ENCODE peak calls at places on chromosomes 12 and 14, in five cellular contexts. R, H, W, C and K are unnamed samples.

GRCh38 chr14:26730929-26731618 is 133.2 kb upstream of the NOVA1 start:
- DNase-seq in W (peak), R (peak), C (no peak), H (no peak), K (peak)

GRCh38 chr14:61281911-61282310 is 773 bp upstream of the TMEM30B start:
- DNase-seq in H (no peak), W (no peak), C (no peak), R (no peak), K (no peak)

GRCh38 chr14:65791551-65791981 is 379.0 kb downstream of the FUT8 start:
- DNase-seq in W (peak), H (peak), R (no peak), C (no peak), K (peak)

GRCh38 chr12:104501115-104501514 is 44.4 kb downstream of the CHST11 start:
- DNase-seq in W (no peak), H (no peak), C (no peak), R (no peak), K (no peak)

GRCh38 chr12:94545937-94546771 is 86.5 kb upstream of the CEP83 start:
- DNase-seq in W (peak), R (peak), H (peak), C (peak), K (peak)

GRCh38 chr14:24368215-24368561 is 204 bp downstream of the NFATC4 start:
- DNase-seq in W (no peak), C (no peak), R (no peak), H (no peak), K (no peak)

GRCh38 chr14:102900631-102901571 is 21.6 kb upstream of the AMN start:
- DNase-seq in R (no peak), H (no peak), W (peak), C (no peak), K (peak)

GRCh38 chr14:60867503-60868172 is 113.2 kb downstream of the TRMT5 start:
- DNase-seq in C (no peak), W (no peak), R (no peak), H (no peak), K (no peak)

GRCh38 chr14:105748204-105748578 is 221.8 kb downstream of the TMEM121 start:
- DNase-seq in W (no peak), R (no peak), H (no peak), C (no peak), K (no peak)

GRCh38 chr12:94954029-94954685 is 49.3 kb downstream of the NDUFA12 start:
- DNase-seq in R (no peak), H (no peak), C (no peak), W (no peak), K (peak)

GRCh38 chr14:44029933-44030332 is 477.1 kb downstream of the FSCB start:
- DNase-seq in W (no peak), R (no peak), C (no peak), H (no peak), K (no peak)

GRCh38 chr14:53144244-53144643 is 8.9 kb downstream of the DDHD1 start:
- DNase-seq in C (no peak), R (no peak), W (no peak), H (peak), K (no peak)

GRCh38 chr12:26833692-26834168 is 736 bp upstream of the ITPR2 start:
- DNase-seq in R (peak), C (no peak), H (no peak), W (peak), K (peak)

GRCh38 chr14:96027356-96028335 is 11.5 kb upstream of the C14orf132 start:
- DNase-seq in C (no peak), W (no peak), R (no peak), H (no peak), K (no peak)

GRCh38 chr12:93957870-93958269 is 190.5 kb upstream of the PLXNC1 start:
- DNase-seq in H (no peak), C (no peak), W (no peak), R (no peak), K (no peak)

GRCh38 chr12:38921025-38921677 is 15.8 kb upstream of the CPNE8 start:
- DNase-seq in W (peak), R (peak), C (peak), H (no peak), K (peak)

GRCh38 chr12:2722806-2723205 is 72.0 kb upstream of the FKBP4 start:
- DNase-seq in W (no peak), C (no peak), H (no peak), R (no peak), K (no peak)

GRCh38 chr12:109730306-109731145 is 16.9 kb downstream of the FAM222A start:
- DNase-seq in R (no peak), C (no peak), W (peak), H (no peak), K (no peak)

GRCh38 chr12:25014961-25015360 is 66.1 kb upstream of the BCAT1 start:
- DNase-seq in H (no peak), R (no peak), W (no peak), C (no peak), K (no peak)

GRCh38 chr12:10191865-10192264 is 13.0 kb downstream of the TMEM52B start:
- DNase-seq in H (no peak), W (no peak), R (no peak), C (no peak), K (no peak)

GRCh38 chr14:89332031-89332430 is 85.0 kb downstream of the FOXN3 start:
- DNase-seq in R (no peak), W (no peak), H (no peak), C (no peak), K (no peak)

GRCh38 chr14:41062826-41063225 is 543.9 kb upstream of the LRFN5 start:
- DNase-seq in C (no peak), R (no peak), W (no peak), H (no peak), K (no peak)

GRCh38 chr12:104763163-104763805 is 194.8 kb downstream of the SLC41A2 start:
- DNase-seq in R (no peak), C (no peak), H (no peak), W (no peak), K (peak)

GRCh38 chr14:88040141-88040540 is 35.2 kb downstream of the GPR65 start:
- DNase-seq in R (no peak), W (no peak), H (no peak), C (no peak), K (no peak)

GRCh38 chr14:103281496-103282231 is 52.4 kb upstream of the EIF5 start:
- DNase-seq in C (peak), H (no peak), W (peak), R (peak), K (peak)

GRCh38 chr12:3964404-3964803 is 91.2 kb upstream of the PARP11 start:
- DNase-seq in W (peak), H (no peak), R (peak), C (peak), K (peak)

GRCh38 chr12:79424109-79424721 is 266.5 kb downstream of the PAWR start:
- DNase-seq in R (no peak), W (peak), C (peak), H (no peak), K (no peak)

GRCh38 chr12:50981319-50982239 is 29.2 kb downstream of the HIGD1C start:
- DNase-seq in W (no peak), R (no peak), H (no peak), C (peak), K (peak)

GRCh38 chr12:71240941-71241340 is 83.1 kb upstream of the TSPAN8 start:
- DNase-seq in W (no peak), R (no peak), C (no peak), H (no peak), K (no peak)

GRCh38 chr12:6954754-6955461 is 3.8 kb downstream of the PTPN6 start:
- DNase-seq in H (no peak), C (no peak), W (peak), R (no peak), K (no peak)

GRCh38 chr12:22634883-22635282 is 9.9 kb downstream of the ETNK1 start:
- DNase-seq in W (no peak), R (no peak), H (no peak), C (no peak), K (no peak)

GRCh38 chr14:54686219-54686870 is 119.4 kb downstream of the SAMD4A start:
- DNase-seq in C (no peak), R (no peak), H (no peak), W (no peak), K (no peak)

GRCh38 chr12:119302334-119303132 is 32.0 kb upstream of the CCDC60 start:
- DNase-seq in W (peak), H (no peak), C (no peak), R (no peak), K (no peak)

GRCh38 chr12:113936460-113936859 is 29.7 kb downstream of the RBM19 start:
- DNase-seq in R (no peak), C (no peak), W (no peak), H (no peak), K (no peak)

GRCh38 chr12:91852646-91853045 is 293.0 kb downstream of the BTG1 start:
- DNase-seq in R (no peak), W (no peak), H (no peak), C (no peak), K (no peak)

GRCh38 chr14:65069874-65070709 is 32.2 kb downstream of the MAX start:
- DNase-seq in H (no peak), R (no peak), W (no peak), C (no peak), K (no peak)

GRCh38 chr12:110750784-110751461 is 8.2 kb upstream of the PPP1CC start:
- DNase-seq in R (no peak), C (no peak), W (no peak), H (no peak), K (no peak)

GRCh38 chr14:79363291-79363690 is 848.0 kb downstream of the DIO2 start:
- DNase-seq in C (no peak), R (no peak), W (no peak), H (no peak), K (no peak)
- TF ChIP-seq FOXM1 in C (no peak), R (no peak), W (no peak), H (no peak), K (no peak)

GRCh38 chr12:62879691-62880090 is 55.3 kb downstream of the PPM1H start:
- DNase-seq in R (no peak), W (no peak), H (no peak), C (no peak), K (no peak)

GRCh38 chr12:62882140-62882539 is 52.8 kb downstream of the PPM1H start:
- DNase-seq in H (no peak), R (no peak), C (no peak), W (no peak), K (no peak)

GRCh38 chr12:62886796-62887195 is 48.2 kb downstream of the PPM1H start:
- DNase-seq in C (no peak), W (no peak), H (no peak), R (no peak), K (no peak)

GRCh38 chr12:62885242-62885641 is 49.7 kb downstream of the PPM1H start:
- DNase-seq in H (no peak), R (no peak), C (no peak), W (no peak), K (no peak)

DNA sequence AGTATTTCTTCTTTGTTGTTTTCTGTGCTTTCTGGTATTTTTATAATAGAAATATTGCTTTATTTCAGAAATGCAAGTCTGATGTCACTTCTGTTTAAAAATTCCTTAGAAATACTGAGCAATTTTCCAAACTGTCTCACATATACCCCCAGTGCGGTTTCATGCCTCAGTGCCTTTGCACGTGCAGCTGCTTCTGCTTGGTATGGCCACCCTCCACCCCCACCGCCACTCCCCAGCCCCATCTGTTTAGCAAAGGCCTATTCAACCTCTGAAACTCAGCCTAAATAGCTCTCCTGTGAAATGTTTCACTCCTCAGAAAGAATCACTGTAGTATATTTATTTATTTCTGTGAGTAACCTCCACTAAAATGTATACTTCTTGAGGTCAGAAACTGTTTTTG is 52.3 kb downstream of the PPM1H start:
- DNase-seq in H (no peak), C (no peak), R (no peak), W (no peak), K (no peak)
- TF ChIP-seq FOXM1 in H (no peak), C (no peak), R (no peak), W (no peak), K (no peak)

GRCh38 chr14:38618514-38618913 is 362.6 kb upstream of the CLEC14A start:
- DNase-seq in R (no peak), H (no peak), C (no peak), W (no peak), K (no peak)

GRCh38 chr14:38611928-38612327 is 356.0 kb upstream of the CLEC14A start:
- DNase-seq in R (no peak), W (no peak), H (no peak), C (no peak), K (no peak)

DNA sequence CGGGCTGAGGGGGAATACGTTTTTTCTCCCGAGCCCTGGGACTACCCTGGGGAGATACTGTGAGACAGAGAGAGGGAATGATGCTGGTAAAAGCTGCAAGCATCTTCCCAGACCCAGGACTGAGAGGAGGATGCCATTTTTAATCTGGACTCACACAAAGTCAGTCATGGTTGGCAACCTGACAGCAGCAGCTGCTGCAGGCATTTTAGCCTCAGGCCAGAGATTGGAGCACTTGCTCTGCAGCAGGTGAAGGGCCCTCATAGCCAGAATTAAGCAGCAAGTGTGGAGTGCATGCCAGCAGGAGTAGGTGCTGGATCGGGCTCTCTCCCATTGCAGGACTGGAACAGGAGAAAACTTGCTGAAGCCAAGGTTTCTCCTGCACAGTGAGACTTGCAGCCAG is 361.1 kb upstream of the CLEC14A start:
- DNase-seq in H (no peak), W (no peak), R (no peak), C (no peak), K (no peak)
- TF ChIP-seq FOXM1 in H (no peak), W (no peak), R (no peak), C (no peak), K (no peak)

GRCh38 chr12:130133851-130134562 is 28.3 kb upstream of the FZD10 start:
- DNase-seq in W (no peak), C (no peak), H (no peak), R (no peak), K (no peak)

GRCh38 chr12:130134563-130134915 is 27.7 kb upstream of the FZD10 start:
- DNase-seq in R (no peak), W (no peak), H (no peak), C (no peak), K (no peak)

GRCh38 chr12:130131817-130132216 is 30.4 kb upstream of the FZD10 start:
- DNase-seq in C (no peak), H (no peak), W (no peak), R (no peak), K (no peak)

GRCh38 chr12:130131025-130131424 is 31.2 kb upstream of the FZD10 start:
- DNase-seq in H (no peak), W (no peak), R (no peak), C (no peak), K (no peak)

DNA sequence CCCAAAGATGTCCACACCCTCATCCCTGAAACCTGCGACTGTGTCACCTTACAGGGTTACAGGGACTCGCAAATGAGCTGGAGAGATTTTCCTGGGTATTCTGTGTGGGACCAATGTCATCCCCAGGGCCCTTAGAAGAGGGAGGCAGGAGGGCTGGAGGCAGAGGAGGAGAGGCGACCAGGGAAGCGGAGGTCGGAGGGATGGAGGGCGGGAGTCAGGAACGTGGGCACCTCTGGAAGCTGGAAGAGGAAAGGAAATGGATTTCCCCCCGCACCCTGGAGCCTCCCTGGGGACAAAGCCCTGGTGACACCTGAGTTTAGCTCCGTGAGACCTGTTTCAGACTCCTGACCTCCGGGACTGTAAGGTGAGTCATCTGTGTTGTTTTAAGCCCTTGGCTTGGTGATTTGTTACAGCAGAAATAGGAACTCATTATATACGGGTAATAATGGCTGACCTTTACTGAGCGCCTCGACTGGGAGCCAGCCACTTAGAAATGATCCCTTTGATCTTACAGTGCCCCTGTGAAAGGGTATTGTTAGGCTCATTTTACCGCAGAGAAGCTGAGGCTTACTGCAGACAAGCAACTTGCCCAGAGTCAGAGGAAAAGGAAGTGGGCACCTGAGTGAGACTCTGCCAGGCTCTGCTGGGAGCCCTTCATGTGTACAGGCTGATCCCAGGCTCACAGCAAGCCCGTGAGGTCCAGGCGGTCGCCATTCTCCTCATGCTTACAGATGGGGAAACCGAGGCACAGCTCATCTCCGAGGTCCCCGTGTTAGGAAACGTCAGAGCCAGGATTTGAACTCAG is 29.2 kb upstream of the FZD10 start:
- DNase-seq in R (no peak), H (no peak), W (no peak), C (no peak), K (no peak)
- TF ChIP-seq FOXM1 in R (no peak), H (no peak), W (no peak), C (no peak), K (no peak)

DNA sequence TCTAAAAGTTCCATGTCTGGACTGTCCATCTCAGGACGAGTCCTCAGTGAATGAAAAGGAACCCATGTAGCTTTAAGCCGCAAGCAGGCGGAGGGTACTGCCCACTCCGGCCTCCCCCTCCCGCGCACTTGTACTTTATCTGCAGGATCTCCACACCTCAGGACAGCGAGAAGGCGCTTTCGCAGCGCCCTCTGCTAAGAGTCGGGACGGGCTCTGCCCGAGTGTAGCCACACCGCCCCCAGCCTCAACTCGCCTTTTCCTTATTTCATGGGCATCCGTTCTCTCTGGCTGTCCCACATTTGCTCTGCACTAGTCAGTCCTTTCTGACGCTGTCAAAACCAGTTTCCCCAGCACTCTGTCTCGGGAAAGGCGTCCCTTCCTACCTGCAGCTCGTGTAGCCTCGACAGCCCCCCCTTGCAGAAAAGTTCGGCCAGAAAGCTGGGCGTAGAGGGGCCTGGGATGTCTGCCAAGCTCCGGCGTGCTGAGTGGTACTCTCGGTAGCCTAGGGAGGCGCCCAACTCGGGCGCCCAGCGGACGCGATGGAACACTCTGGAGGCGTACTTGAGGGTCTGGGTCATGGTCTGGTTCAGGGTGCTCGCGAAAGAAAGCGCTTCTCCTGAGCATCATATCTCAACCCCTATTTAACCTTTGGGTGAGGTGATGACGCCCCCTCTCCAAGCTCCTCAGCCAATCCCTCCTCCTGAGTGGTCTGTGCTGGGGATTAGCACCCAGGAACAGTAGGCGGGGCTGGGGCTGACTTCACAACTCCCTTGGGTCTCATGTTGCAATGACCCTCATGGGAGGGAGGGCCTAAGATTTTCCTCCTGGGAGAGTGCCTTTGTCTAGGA is at the start of gene CYP27B1:
- DNase-seq in W (peak), C (no peak), H (no peak), R (no peak), K (peak)
- TF ChIP-seq FOXM1 in W (no peak), C (no peak), H (no peak), R (no peak), K (no peak)

DNA sequence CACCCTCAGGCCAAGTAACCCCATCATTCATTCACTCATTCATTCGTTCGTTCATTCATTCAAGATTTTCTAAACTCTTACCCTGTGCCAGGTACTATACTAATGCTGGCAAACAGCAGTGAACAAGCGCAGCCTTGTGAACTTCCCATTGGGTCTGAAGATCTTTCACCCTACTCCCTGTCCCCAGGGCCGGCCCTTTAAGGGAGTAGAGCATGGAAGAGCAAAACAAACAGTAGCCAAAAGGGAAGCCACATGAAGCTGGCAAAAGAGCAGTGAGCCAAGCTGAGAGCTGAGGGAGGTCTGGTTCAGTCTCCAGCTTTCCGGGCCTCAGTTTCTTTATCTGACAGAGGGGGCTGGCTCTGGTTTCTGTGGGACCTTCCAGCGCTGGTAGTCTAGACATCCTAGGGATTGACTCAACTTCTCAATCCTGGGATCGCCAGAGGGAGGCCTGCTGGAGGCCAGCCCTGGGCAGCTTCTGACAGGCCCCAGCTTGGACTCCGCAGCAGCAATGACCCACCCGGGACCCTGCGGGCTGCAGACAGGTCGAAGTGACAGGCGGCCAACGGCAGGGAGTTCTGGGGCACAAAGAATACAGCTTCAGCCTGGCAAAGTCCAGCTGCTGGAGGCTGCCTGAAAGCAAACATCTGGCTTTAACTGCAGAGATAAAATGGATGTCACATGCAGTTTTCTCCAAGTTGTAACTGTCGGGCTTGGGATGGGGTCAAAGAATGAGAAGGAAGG is 27.1 kb downstream of the ACTN1 start:
- DNase-seq in H (no peak), R (no peak), W (peak), C (no peak), K (no peak)
- TF ChIP-seq FOXM1 in H (no peak), R (no peak), W (no peak), C (no peak), K (no peak)